ENCODE peak calls at places on chromosomes 12 and 14, in ten cellular contexts. N is CD4-positive, alpha-beta T cell; J is ELF-1; H is fibroblast of gingiva; W is caudate nucleus; S is T47D; T is stimulated activated CD4-positive, alpha-beta T cell treated with anti-CD3 and anti-CD28 coated beads, Interleukin-2, amount 100 ng/mL, for 24 hours; U is RKO; C is MCF 10A; D is NCI-H1092 treated with DMSO at 0.1 percent for 48 hours. L is an unnamed sample.

GRCh38 chr14:105070760-105071137 is 5.5 kb upstream of the GPR132 start:
- DNase-seq in T (no peak), S (no peak), N (no peak), J (no peak), U (no peak), D (no peak), C (no peak), H (no peak), W (no peak), L (no peak)

GRCh38 chr12:128970941-128971340 is 117.7 kb downstream of the GLT1D1 start:
- DNase-seq in U (no peak), C (no peak), T (no peak), J (no peak), W (no peak), D (no peak), S (no peak), H (no peak), N (no peak), L (no peak)

GRCh38 chr12:50750366-50750765 is 13.5 kb upstream of the ATF1 start:
- DNase-seq in T (no peak), D (no peak), S (no peak), J (no peak), N (no peak), U (no peak), H (no peak), W (no peak), C (no peak), L (no peak)

GRCh38 chr12:991350-992278 is 591 bp downstream of the ERC1 start:
- DNase-seq in U (peak; percentile 46), W (no peak), C (peak; percentile 31), N (no peak), D (peak; percentile 87), T (no peak), J (peak; percentile 79), H (no peak), S (peak; percentile 68), L (peak; percentile 68)

GRCh38 chr14:60637490-60638452 is 11.5 kb downstream of the SIX1 start:
- DNase-seq in S (no peak), J (peak; percentile 81), W (no peak), D (no peak), U (no peak), N (no peak), C (no peak), T (no peak), H (peak; percentile 47), L (peak; percentile 59)

GRCh38 chr14:69055125-69055524 is 76.0 kb upstream of the ACTN1 start:
- DNase-seq in H (no peak), S (no peak), U (peak; percentile 95), W (no peak), J (no peak), C (peak; percentile 68), D (no peak), T (no peak), N (no peak), L (no peak)

GRCh38 chr12:57001448-57001906 is 4.9 kb downstream of the ZBTB39 start:
- DNase-seq in J (peak; percentile 85), S (peak; percentile 62), U (no peak), C (peak; percentile 69), W (no peak), T (peak; percentile 81), N (peak; percentile 64), H (peak; percentile 24), D (no peak), L (peak; percentile 91)

GRCh38 chr12:6093764-6094163 is 30.7 kb downstream of the VWF start:
- DNase-seq in H (no peak), N (no peak), U (no peak), T (no peak), W (no peak), C (peak; percentile 34), J (no peak), S (no peak), D (no peak), L (no peak)

GRCh38 chr12:117580718-117581062 is 219.3 kb upstream of the NOS1 start:
- DNase-seq in H (no peak), J (peak; percentile 70), S (no peak), D (no peak), N (no peak), U (peak; percentile 20), W (no peak), C (peak; percentile 60), T (peak; percentile 2), L (peak; percentile 98)

GRCh38 chr14:55297611-55298323 is 26.5 kb downstream of the FBXO34 start:
- DNase-seq in C (peak; percentile 84), W (no peak), T (no peak), J (no peak), H (no peak), U (no peak), N (peak; percentile 7), D (no peak), S (peak; percentile 48), L (no peak)

GRCh38 chr14:71231521-71232393 is 324.5 kb downstream of the PCNX1 start:
- DNase-seq in H (no peak), J (no peak), D (no peak), N (no peak), C (no peak), T (no peak), U (peak; percentile 22), W (no peak), S (no peak), L (peak; percentile 19)

GRCh38 chr12:93325855-93326254 is 51.9 kb upstream of the NUDT4 start:
- DNase-seq in S (no peak), H (no peak), U (peak; percentile 86), N (no peak), W (no peak), T (no peak), D (no peak), C (peak; percentile 72), J (no peak), L (no peak)

GRCh38 chr12:104215638-104216297 is at the start of gene TXNRD1:
- DNase-seq in U (no peak), W (peak; percentile 29), D (peak; percentile 15), H (peak; percentile 79), C (no peak), J (peak; percentile 91), S (no peak), N (peak; percentile 85), T (peak; percentile 87), L (peak; percentile 87)

GRCh38 chr12:77113971-77114370 is 48.6 kb upstream of the E2F7 start:
- DNase-seq in S (no peak), H (no peak), N (no peak), T (no peak), J (no peak), C (no peak), D (no peak), U (peak; percentile 47), W (no peak), L (no peak)

GRCh38 chr12:8031872-8032241 is 659 bp upstream of the FOXJ2 start:
- DNase-seq in C (no peak), U (peak; percentile 48), S (no peak), T (no peak), J (no peak), W (no peak), H (no peak), D (no peak), N (no peak), L (no peak)

GRCh38 chr14:71629765-71630502 is 302.3 kb upstream of the RGS6 start:
- DNase-seq in S (no peak), H (peak; percentile 81), C (no peak), W (no peak), N (no peak), D (no peak), T (no peak), J (no peak), U (no peak), L (no peak)

GRCh38 chr12:107405436-107405835 is 280.2 kb upstream of the PWP1 start:
- DNase-seq in J (no peak), H (peak; percentile 8), T (no peak), S (no peak), U (no peak), N (no peak), C (no peak), D (peak; percentile 22), W (no peak), L (no peak)

GRCh38 chr12:115070313-115070712 is 386.3 kb upstream of the TBX3 start:
- DNase-seq in C (peak; percentile 17), N (no peak), D (no peak), T (no peak), H (no peak), S (no peak), W (no peak), U (peak; percentile 38), J (no peak), L (no peak)

GRCh38 chr12:57258977-57259970 is 8.3 kb upstream of the STAC3 start:
- DNase-seq in N (no peak), T (no peak), H (no peak), W (no peak), J (no peak), U (no peak), D (no peak), S (no peak), C (no peak), L (no peak)

GRCh38 chr12:119014368-119014767 is 33.0 kb downstream of the SRRM4 start:
- DNase-seq in T (no peak), W (no peak), D (no peak), J (no peak), N (no peak), U (no peak), S (no peak), H (no peak), C (no peak), L (no peak)

L was measured in WTC11.